ENCODE peak calls at places on chromosomes 11 and 22, in seven cellular contexts. One of them, this sample, is unnamed.

GRCh38 chr11:99257131-99257530 is 236.4 kb downstream of the CNTN5 start:
- DNase-seq in GM19239: no peak
- DNase-seq in nephron progenitor cell: no peak
- DNase-seq in CD4-positive, alpha-beta T cell: no peak
- DNase-seq in NT2/D1: no peak
- DNase-seq in right atrium auricular region: no peak
- DNase-seq in activated CD4-positive, CD25-positive, alpha-beta regulatory T cell treated with anti-CD3 and anti-CD28 coated beads, Interleukin-2, amount 50 U/mL, for 16 hours: no peak
- DNase-seq in this sample: no peak

GRCh38 chr22:48517039-48518030 is 1310.3 kb downstream of the BRD1 start:
- DNase-seq in nephron progenitor cell: no peak
- DNase-seq in GM19239: no peak
- DNase-seq in CD4-positive, alpha-beta T cell: no peak
- DNase-seq in activated CD4-positive, CD25-positive, alpha-beta regulatory T cell treated with anti-CD3 and anti-CD28 coated beads, Interleukin-2, amount 50 U/mL, for 16 hours: no peak
- DNase-seq in right atrium auricular region: no peak
- DNase-seq in NT2/D1: no peak
- DNase-seq in this sample: no peak

GRCh38 chr11:26994579-26995210 is 783 bp downstream of the FIBIN start:
- DNase-seq in CD4-positive, alpha-beta T cell: no peak
- DNase-seq in NT2/D1: no peak
- DNase-seq in nephron progenitor cell: no peak
- DNase-seq in GM19239: no peak
- DNase-seq in activated CD4-positive, CD25-positive, alpha-beta regulatory T cell treated with anti-CD3 and anti-CD28 coated beads, Interleukin-2, amount 50 U/mL, for 16 hours: no peak
- DNase-seq in right atrium auricular region: no peak
- DNase-seq in this sample: no peak

GRCh38 chr22:29205598-29206371 is at the start of gene EMID1:
- DNase-seq in nephron progenitor cell: peak; percentile 75
- DNase-seq in activated CD4-positive, CD25-positive, alpha-beta regulatory T cell treated with anti-CD3 and anti-CD28 coated beads, Interleukin-2, amount 50 U/mL, for 16 hours: no peak
- DNase-seq in GM19239: no peak
- DNase-seq in NT2/D1: no peak
- DNase-seq in right atrium auricular region: no peak
- DNase-seq in CD4-positive, alpha-beta T cell: no peak
- DNase-seq in this sample: no peak

GRCh38 chr11:83508804-83509203 is 222.6 kb upstream of the CCDC90B start:
- DNase-seq in CD4-positive, alpha-beta T cell: no peak
- DNase-seq in GM19239: no peak
- DNase-seq in NT2/D1: no peak
- DNase-seq in right atrium auricular region: no peak
- DNase-seq in activated CD4-positive, CD25-positive, alpha-beta regulatory T cell treated with anti-CD3 and anti-CD28 coated beads, Interleukin-2, amount 50 U/mL, for 16 hours: no peak
- DNase-seq in nephron progenitor cell: no peak
- DNase-seq in this sample: no peak

GRCh38 chr11:112780351-112781043 is 180.7 kb upstream of the NCAM1 start:
- DNase-seq in CD4-positive, alpha-beta T cell: no peak
- DNase-seq in GM19239: no peak
- DNase-seq in NT2/D1: no peak
- DNase-seq in right atrium auricular region: peak; percentile 86
- DNase-seq in activated CD4-positive, CD25-positive, alpha-beta regulatory T cell treated with anti-CD3 and anti-CD28 coated beads, Interleukin-2, amount 50 U/mL, for 16 hours: no peak
- DNase-seq in nephron progenitor cell: no peak
- DNase-seq in this sample: no peak

GRCh38 chr11:102287963-102288744 is 29.1 kb upstream of the BIRC3 start:
- DNase-seq in GM19239: peak; percentile 53
- DNase-seq in nephron progenitor cell: peak; percentile 41
- DNase-seq in right atrium auricular region: no peak
- DNase-seq in NT2/D1: peak; percentile 36
- DNase-seq in activated CD4-positive, CD25-positive, alpha-beta regulatory T cell treated with anti-CD3 and anti-CD28 coated beads, Interleukin-2, amount 50 U/mL, for 16 hours: peak; percentile 4
- DNase-seq in CD4-positive, alpha-beta T cell: peak; percentile 4
- DNase-seq in this sample: peak; percentile 63

GRCh38 chr22:38243007-38243775 is 29.6 kb downstream of the TMEM184B start:
- DNase-seq in GM19239: no peak
- DNase-seq in NT2/D1: no peak
- DNase-seq in CD4-positive, alpha-beta T cell: no peak
- DNase-seq in right atrium auricular region: no peak
- DNase-seq in nephron progenitor cell: peak; percentile 46
- DNase-seq in activated CD4-positive, CD25-positive, alpha-beta regulatory T cell treated with anti-CD3 and anti-CD28 coated beads, Interleukin-2, amount 50 U/mL, for 16 hours: no peak
- DNase-seq in this sample: peak; percentile 56

GRCh38 chr11:34208266-34209135 is 103.1 kb downstream of the NAT10 start:
- DNase-seq in right atrium auricular region: no peak
- DNase-seq in GM19239: no peak
- DNase-seq in CD4-positive, alpha-beta T cell: no peak
- DNase-seq in nephron progenitor cell: no peak
- DNase-seq in activated CD4-positive, CD25-positive, alpha-beta regulatory T cell treated with anti-CD3 and anti-CD28 coated beads, Interleukin-2, amount 50 U/mL, for 16 hours: no peak
- DNase-seq in NT2/D1: no peak
- DNase-seq in this sample: no peak

GRCh38 chr11:77233011-77233410 is 68.5 kb downstream of the GDPD4 start:
- DNase-seq in nephron progenitor cell: no peak
- DNase-seq in CD4-positive, alpha-beta T cell: no peak
- DNase-seq in GM19239: no peak
- DNase-seq in activated CD4-positive, CD25-positive, alpha-beta regulatory T cell treated with anti-CD3 and anti-CD28 coated beads, Interleukin-2, amount 50 U/mL, for 16 hours: no peak
- DNase-seq in NT2/D1: no peak
- DNase-seq in right atrium auricular region: no peak
- DNase-seq in this sample: no peak

GRCh38 chr11:129280027-129280811 is 88.1 kb upstream of the ARHGAP32 start:
- DNase-seq in right atrium auricular region: no peak
- DNase-seq in nephron progenitor cell: peak; percentile 15
- DNase-seq in NT2/D1: no peak
- DNase-seq in activated CD4-positive, CD25-positive, alpha-beta regulatory T cell treated with anti-CD3 and anti-CD28 coated beads, Interleukin-2, amount 50 U/mL, for 16 hours: no peak
- DNase-seq in GM19239: no peak
- DNase-seq in CD4-positive, alpha-beta T cell: no peak
- DNase-seq in this sample: no peak

GRCh38 chr22:40878937-40879336 is 17.0 kb upstream of the DNAJB7 start:
- DNase-seq in right atrium auricular region: no peak
- DNase-seq in CD4-positive, alpha-beta T cell: no peak
- DNase-seq in NT2/D1: no peak
- DNase-seq in GM19239: no peak
- DNase-seq in activated CD4-positive, CD25-positive, alpha-beta regulatory T cell treated with anti-CD3 and anti-CD28 coated beads, Interleukin-2, amount 50 U/mL, for 16 hours: no peak
- DNase-seq in nephron progenitor cell: no peak
- DNase-seq in this sample: no peak

GRCh38 chr11:120517390-120518315 is 6.1 kb downstream of the GRIK4 start:
- DNase-seq in activated CD4-positive, CD25-positive, alpha-beta regulatory T cell treated with anti-CD3 and anti-CD28 coated beads, Interleukin-2, amount 50 U/mL, for 16 hours: no peak
- DNase-seq in NT2/D1: no peak
- DNase-seq in nephron progenitor cell: no peak
- DNase-seq in right atrium auricular region: no peak
- DNase-seq in GM19239: no peak
- DNase-seq in CD4-positive, alpha-beta T cell: no peak
- DNase-seq in this sample: no peak

GRCh38 chr11:111063711-111064110 is 181.8 kb upstream of the POU2AF2 start:
- DNase-seq in right atrium auricular region: no peak
- DNase-seq in activated CD4-positive, CD25-positive, alpha-beta regulatory T cell treated with anti-CD3 and anti-CD28 coated beads, Interleukin-2, amount 50 U/mL, for 16 hours: no peak
- DNase-seq in CD4-positive, alpha-beta T cell: no peak
- DNase-seq in GM19239: no peak
- DNase-seq in NT2/D1: no peak
- DNase-seq in nephron progenitor cell: no peak
- DNase-seq in this sample: no peak

GRCh38 chr11:66363805-66364535 is 7.6 kb downstream of the SLC29A2 start:
- DNase-seq in nephron progenitor cell: peak; percentile 74
- DNase-seq in CD4-positive, alpha-beta T cell: peak; percentile 51
- DNase-seq in NT2/D1: peak; percentile 71
- DNase-seq in GM19239: peak; percentile 66
- DNase-seq in activated CD4-positive, CD25-positive, alpha-beta regulatory T cell treated with anti-CD3 and anti-CD28 coated beads, Interleukin-2, amount 50 U/mL, for 16 hours: peak; percentile 52
- DNase-seq in right atrium auricular region: no peak
- DNase-seq in this sample: no peak

GRCh38 chr11:72525466-72525865 is 91.1 kb upstream of the CLPB start:
- DNase-seq in nephron progenitor cell: no peak
- DNase-seq in right atrium auricular region: no peak
- DNase-seq in CD4-positive, alpha-beta T cell: no peak
- DNase-seq in NT2/D1: no peak
- DNase-seq in GM19239: no peak
- DNase-seq in activated CD4-positive, CD25-positive, alpha-beta regulatory T cell treated with anti-CD3 and anti-CD28 coated beads, Interleukin-2, amount 50 U/mL, for 16 hours: no peak
- DNase-seq in this sample: no peak

GRCh38 chr11:100808904-100809491 is 121.9 kb downstream of the ARHGAP42 start:
- DNase-seq in CD4-positive, alpha-beta T cell: no peak
- DNase-seq in activated CD4-positive, CD25-positive, alpha-beta regulatory T cell treated with anti-CD3 and anti-CD28 coated beads, Interleukin-2, amount 50 U/mL, for 16 hours: no peak
- DNase-seq in NT2/D1: no peak
- DNase-seq in GM19239: no peak
- DNase-seq in right atrium auricular region: no peak
- DNase-seq in nephron progenitor cell: no peak
- DNase-seq in this sample: no peak

GRCh38 chr11:93585758-93586157 is 42.6 kb upstream of the SMCO4 start:
- DNase-seq in activated CD4-positive, CD25-positive, alpha-beta regulatory T cell treated with anti-CD3 and anti-CD28 coated beads, Interleukin-2, amount 50 U/mL, for 16 hours: no peak
- DNase-seq in right atrium auricular region: no peak
- DNase-seq in GM19239: no peak
- DNase-seq in nephron progenitor cell: no peak
- DNase-seq in CD4-positive, alpha-beta T cell: no peak
- DNase-seq in NT2/D1: no peak
- DNase-seq in this sample: no peak

GRCh38 chr11:116119158-116119557 is 614.9 kb upstream of the CADM1 start:
- DNase-seq in right atrium auricular region: no peak
- DNase-seq in CD4-positive, alpha-beta T cell: no peak
- DNase-seq in activated CD4-positive, CD25-positive, alpha-beta regulatory T cell treated with anti-CD3 and anti-CD28 coated beads, Interleukin-2, amount 50 U/mL, for 16 hours: no peak
- DNase-seq in nephron progenitor cell: no peak
- DNase-seq in NT2/D1: no peak
- DNase-seq in GM19239: no peak
- DNase-seq in this sample: no peak

GRCh38 chr22:32951081-32951806 is 106.9 kb downstream of the SYN3 start:
- DNase-seq in activated CD4-positive, CD25-positive, alpha-beta regulatory T cell treated with anti-CD3 and anti-CD28 coated beads, Interleukin-2, amount 50 U/mL, for 16 hours: no peak
- DNase-seq in nephron progenitor cell: peak; percentile 26
- DNase-seq in GM19239: no peak
- DNase-seq in NT2/D1: no peak
- DNase-seq in CD4-positive, alpha-beta T cell: no peak
- DNase-seq in right atrium auricular region: no peak
- DNase-seq in this sample: no peak

GRCh38 chr22:20396639-20397038 is 2.7 kb downstream of the ZNF74 start:
- DNase-seq in GM19239: no peak
- DNase-seq in CD4-positive, alpha-beta T cell: no peak
- DNase-seq in NT2/D1: no peak
- DNase-seq in right atrium auricular region: no peak
- DNase-seq in nephron progenitor cell: no peak
- DNase-seq in activated CD4-positive, CD25-positive, alpha-beta regulatory T cell treated with anti-CD3 and anti-CD28 coated beads, Interleukin-2, amount 50 U/mL, for 16 hours: no peak
- DNase-seq in this sample: no peak

GRCh38 chr11:1206391-1207271 is 16.2 kb upstream of the MUC5B start:
- DNase-seq in CD4-positive, alpha-beta T cell: no peak
- DNase-seq in GM19239: no peak
- DNase-seq in NT2/D1: no peak
- DNase-seq in activated CD4-positive, CD25-positive, alpha-beta regulatory T cell treated with anti-CD3 and anti-CD28 coated beads, Interleukin-2, amount 50 U/mL, for 16 hours: no peak
- DNase-seq in right atrium auricular region: no peak
- DNase-seq in nephron progenitor cell: no peak
- DNase-seq in this sample: no peak

GRCh38 chr11:62540804-62541671 is 5.6 kb downstream of the AHNAK start:
- DNase-seq in activated CD4-positive, CD25-positive, alpha-beta regulatory T cell treated with anti-CD3 and anti-CD28 coated beads, Interleukin-2, amount 50 U/mL, for 16 hours: no peak
- DNase-seq in CD4-positive, alpha-beta T cell: no peak
- DNase-seq in NT2/D1: no peak
- DNase-seq in nephron progenitor cell: no peak
- DNase-seq in GM19239: no peak
- DNase-seq in right atrium auricular region: no peak
- DNase-seq in this sample: no peak